ENCODE peak calls at places on chromosomes 1 and 21, in six cellular contexts. One of them, this sample, is unnamed.

GRCh38 chr1:200473698-200474371 is 64.0 kb upstream of the ZNF281 start:
- DNase-seq in pulmonary artery endothelial cell: no peak
- DNase-seq in NCI-H1105: no peak
- DNase-seq in naive thymus-derived CD8-positive, alpha-beta T cell: no peak
- DNase-seq in nephron progenitor cell: peak; percentile 4
- DNase-seq in COR-L47: no peak
- DNase-seq in this sample: peak; percentile 83

GRCh38 chr1:110671323-110671722 is 3.4 kb downstream of the KCNA3 start:
- DNase-seq in pulmonary artery endothelial cell: no peak
- DNase-seq in NCI-H1105: no peak
- DNase-seq in naive thymus-derived CD8-positive, alpha-beta T cell: no peak
- DNase-seq in nephron progenitor cell: no peak
- DNase-seq in COR-L47: no peak
- DNase-seq in this sample: no peak

GRCh38 chr1:193418745-193419058 is 232.3 kb upstream of the B3GALT2 start:
- DNase-seq in pulmonary artery endothelial cell: no peak
- DNase-seq in NCI-H1105: no peak
- DNase-seq in naive thymus-derived CD8-positive, alpha-beta T cell: no peak
- DNase-seq in nephron progenitor cell: no peak
- DNase-seq in COR-L47: no peak
- DNase-seq in this sample: no peak

GRCh38 chr1:19676438-19676922 is 11.8 kb downstream of the HTR6 start:
- DNase-seq in pulmonary artery endothelial cell: no peak
- DNase-seq in NCI-H1105: no peak
- DNase-seq in naive thymus-derived CD8-positive, alpha-beta T cell: no peak
- DNase-seq in nephron progenitor cell: peak; percentile 84
- DNase-seq in COR-L47: no peak
- DNase-seq in this sample: no peak

GRCh38 chr1:230855886-230856285 is 12.4 kb downstream of the C1orf198 start:
- DNase-seq in pulmonary artery endothelial cell: no peak
- DNase-seq in NCI-H1105: no peak
- DNase-seq in naive thymus-derived CD8-positive, alpha-beta T cell: no peak
- DNase-seq in nephron progenitor cell: no peak
- DNase-seq in COR-L47: no peak
- DNase-seq in this sample: no peak

GRCh38 chr1:68301538-68301937 is 69.2 kb upstream of the WLS start:
- DNase-seq in pulmonary artery endothelial cell: no peak
- DNase-seq in NCI-H1105: no peak
- DNase-seq in naive thymus-derived CD8-positive, alpha-beta T cell: no peak
- DNase-seq in nephron progenitor cell: no peak
- DNase-seq in COR-L47: no peak
- DNase-seq in this sample: no peak

GRCh38 chr1:88684482-88685238 is 587 bp downstream of the PKN2 start:
- DNase-seq in pulmonary artery endothelial cell: no peak
- DNase-seq in NCI-H1105: peak; percentile 57
- DNase-seq in naive thymus-derived CD8-positive, alpha-beta T cell: peak; percentile 43
- DNase-seq in nephron progenitor cell: peak; percentile 81
- DNase-seq in COR-L47: peak; percentile 65
- DNase-seq in this sample: peak; percentile 75

GRCh38 chr1:14282583-14283186 is 315.8 kb upstream of the KAZN start:
- DNase-seq in pulmonary artery endothelial cell: no peak
- DNase-seq in NCI-H1105: no peak
- DNase-seq in naive thymus-derived CD8-positive, alpha-beta T cell: no peak
- DNase-seq in nephron progenitor cell: no peak
- DNase-seq in COR-L47: no peak
- DNase-seq in this sample: peak; percentile 9

GRCh38 chr1:189616893-189617292 is 860.8 kb downstream of the BRINP3 start:
- DNase-seq in pulmonary artery endothelial cell: no peak
- DNase-seq in NCI-H1105: no peak
- DNase-seq in naive thymus-derived CD8-positive, alpha-beta T cell: no peak
- DNase-seq in nephron progenitor cell: no peak
- DNase-seq in COR-L47: no peak
- DNase-seq in this sample: no peak

GRCh38 chr1:228016653-228017355 is 10.0 kb downstream of the WNT3A start:
- DNase-seq in pulmonary artery endothelial cell: no peak
- DNase-seq in NCI-H1105: no peak
- DNase-seq in naive thymus-derived CD8-positive, alpha-beta T cell: no peak
- DNase-seq in nephron progenitor cell: no peak
- DNase-seq in COR-L47: no peak
- DNase-seq in this sample: no peak

GRCh38 chr1:156923565-156924477 is 3.4 kb downstream of the LRRC71 start:
- DNase-seq in pulmonary artery endothelial cell: no peak
- DNase-seq in NCI-H1105: no peak
- DNase-seq in naive thymus-derived CD8-positive, alpha-beta T cell: no peak
- DNase-seq in nephron progenitor cell: peak; percentile 58
- DNase-seq in COR-L47: no peak
- DNase-seq in this sample: no peak

GRCh38 chr21:25421327-25422028 is 185.8 kb downstream of the MRPL39 start:
- DNase-seq in pulmonary artery endothelial cell: peak; percentile 5
- DNase-seq in NCI-H1105: peak; percentile 10
- DNase-seq in naive thymus-derived CD8-positive, alpha-beta T cell: peak; percentile 34
- DNase-seq in nephron progenitor cell: peak; percentile 20
- DNase-seq in COR-L47: peak; percentile 14
- DNase-seq in this sample: no peak

GRCh38 chr21:41643246-41643966 is 123.4 kb downstream of the RIPK4 start:
- DNase-seq in pulmonary artery endothelial cell: no peak
- DNase-seq in NCI-H1105: no peak
- DNase-seq in naive thymus-derived CD8-positive, alpha-beta T cell: no peak
- DNase-seq in nephron progenitor cell: no peak
- DNase-seq in COR-L47: no peak
- DNase-seq in this sample: no peak

GRCh38 chr1:67347688-67348472 is 40.2 kb downstream of the IL12RB2 start:
- DNase-seq in pulmonary artery endothelial cell: peak; percentile 8
- DNase-seq in NCI-H1105: peak; percentile 70
- DNase-seq in naive thymus-derived CD8-positive, alpha-beta T cell: no peak
- DNase-seq in nephron progenitor cell: peak; percentile 34
- DNase-seq in COR-L47: peak; percentile 39
- DNase-seq in this sample: peak; percentile 41

This sample was measured in NCI-H2227 treated with DMSO at 0.1 percent for 48 hours.